ENCODE peak calls at places on chromosomes 6 and 20, in seven cellular contexts. H, T, M, Z, D, B and E are unnamed samples.

GRCh38 chr6:5706094-5707033 is 300.4 kb downstream of the NRN1 start:
- DNase-seq in H (no peak), T (no peak), M (no peak), Z (no peak), D (no peak), B (no peak), E (no peak)

GRCh38 chr6:12749531-12750379 is 33.2 kb downstream of the PHACTR1 start:
- DNase-seq in H (peak), T (no peak), M (no peak), Z (no peak), D (peak), B (no peak), E (no peak)

GRCh38 chr6:40874495-40874894 is 164.5 kb downstream of the UNC5CL start:
- DNase-seq in H (peak), T (no peak), M (no peak), Z (no peak), D (no peak), B (no peak), E (peak)

GRCh38 chr6:63798378-63798777 is 162.8 kb downstream of the PHF3 start:
- DNase-seq in H (no peak), T (no peak), M (no peak), Z (no peak), D (no peak), B (no peak), E (no peak)

GRCh38 chr20:5531318-5532081 is 214.7 kb upstream of the PROKR2 start:
- DNase-seq in H (no peak), T (no peak), M (no peak), Z (no peak), D (no peak), B (no peak), E (no peak)

GRCh38 chr6:35505985-35506384 is 6.7 kb downstream of the TULP1 start:
- DNase-seq in H (no peak), T (no peak), M (no peak), Z (peak), D (peak), B (no peak), E (no peak)

GRCh38 chr6:38034269-38034914 is 214.9 kb downstream of the ZFAND3 start:
- DNase-seq in H (no peak), T (peak), M (peak), Z (no peak), D (no peak), B (no peak), E (peak)

GRCh38 chr6:147389463-147389862 is 119.0 kb upstream of the SAMD5 start:
- DNase-seq in H (no peak), T (no peak), M (no peak), Z (no peak), D (no peak), B (no peak), E (no peak)

GRCh38 chr20:2986466-2986865 is 57.0 kb upstream of the GNRH2 start:
- DNase-seq in H (no peak), T (no peak), M (no peak), Z (no peak), D (no peak), B (no peak), E (no peak)

GRCh38 chr6:72865467-72865866 is 243.6 kb downstream of the KCNQ5 start:
- DNase-seq in H (no peak), T (no peak), M (no peak), Z (no peak), D (no peak), B (no peak), E (peak)

GRCh38 chr20:64069614-64070243 is 6.7 kb downstream of the TCEA2 start:
- DNase-seq in H (peak), T (peak), M (no peak), Z (peak), D (peak), B (no peak), E (peak)

GRCh38 chr6:157714153-157714490 is 108.9 kb upstream of the SNX9 start:
- DNase-seq in H (no peak), T (no peak), M (no peak), Z (no peak), D (no peak), B (no peak), E (peak)

GRCh38 chr20:30910937-30911725 is 346.3 kb upstream of the DEFB115 start:
- DNase-seq in H (no peak), T (no peak), M (no peak), Z (no peak), D (no peak), B (no peak), E (no peak)

GRCh38 chr6:13398421-13398994 is 70.2 kb upstream of the TBC1D7 start:
- DNase-seq in H (no peak), T (no peak), M (no peak), Z (no peak), D (peak), B (no peak), E (no peak)

GRCh38 chr20:12554416-12554815 is 454.4 kb upstream of the SPTLC3 start:
- DNase-seq in H (no peak), T (no peak), M (no peak), Z (no peak), D (no peak), B (no peak), E (no peak)
- TF ChIP-seq JUND in H (no peak), T (no peak), M (no peak), Z (no peak), D (no peak), B (no peak), E (no peak)

GRCh38 chr6:169071394-169071793 is 182.3 kb downstream of the THBS2 start:
- DNase-seq in H (no peak), T (no peak), M (no peak), Z (no peak), D (no peak), B (no peak), E (no peak)

GRCh38 chr6:169073311-169073710 is 180.3 kb downstream of the THBS2 start:
- DNase-seq in H (no peak), T (no peak), M (no peak), Z (no peak), D (no peak), B (no peak), E (no peak)

GRCh38 chr6:169069361-169069760 is 184.3 kb downstream of the THBS2 start:
- DNase-seq in H (no peak), T (no peak), M (no peak), Z (no peak), D (no peak), B (no peak), E (no peak)

GRCh38 chr6:169072127-169073042 is 181.3 kb downstream of the THBS2 start:
- DNase-seq in H (no peak), T (no peak), M (no peak), Z (no peak), D (no peak), B (no peak), E (peak)

DNA sequence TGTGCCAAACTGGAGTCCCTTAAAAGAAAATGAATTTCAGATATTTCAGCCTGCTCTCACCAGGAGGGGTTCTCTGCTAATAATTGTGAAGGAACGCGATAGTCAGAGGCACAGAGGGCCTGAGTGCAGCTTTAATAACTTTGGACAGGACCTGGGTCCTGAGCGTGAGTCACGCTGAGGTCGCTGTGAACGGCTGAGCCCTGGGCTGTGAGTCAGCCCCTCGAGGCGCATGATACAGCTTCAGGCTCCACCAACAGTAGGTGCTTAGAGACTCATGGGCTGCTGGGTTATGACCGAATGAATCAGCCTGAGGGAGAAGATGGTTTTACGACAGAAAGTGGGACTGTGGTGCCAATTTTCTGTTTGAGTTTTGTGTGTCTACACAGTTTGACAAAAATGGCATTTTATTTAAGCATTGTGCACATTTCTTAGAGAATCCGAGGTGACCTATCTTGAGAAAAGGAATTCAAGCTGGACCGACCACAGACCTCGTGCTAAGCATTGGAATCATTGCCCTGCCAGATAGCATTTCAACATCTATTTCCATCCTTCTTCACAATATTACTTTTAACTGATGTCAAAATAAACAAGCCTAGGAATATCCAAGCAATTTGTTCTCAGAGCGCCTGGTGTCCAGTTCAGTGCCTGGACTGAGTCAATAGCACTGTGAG is 183.0 kb downstream of the THBS2 start:
- DNase-seq in H (no peak), T (peak), M (peak), Z (no peak), D (no peak), B (no peak), E (no peak)
- TF ChIP-seq JUND in H (no peak), T (no peak), M (peak), Z (no peak), D (peak), B (no peak), E (no peak)

DNA sequence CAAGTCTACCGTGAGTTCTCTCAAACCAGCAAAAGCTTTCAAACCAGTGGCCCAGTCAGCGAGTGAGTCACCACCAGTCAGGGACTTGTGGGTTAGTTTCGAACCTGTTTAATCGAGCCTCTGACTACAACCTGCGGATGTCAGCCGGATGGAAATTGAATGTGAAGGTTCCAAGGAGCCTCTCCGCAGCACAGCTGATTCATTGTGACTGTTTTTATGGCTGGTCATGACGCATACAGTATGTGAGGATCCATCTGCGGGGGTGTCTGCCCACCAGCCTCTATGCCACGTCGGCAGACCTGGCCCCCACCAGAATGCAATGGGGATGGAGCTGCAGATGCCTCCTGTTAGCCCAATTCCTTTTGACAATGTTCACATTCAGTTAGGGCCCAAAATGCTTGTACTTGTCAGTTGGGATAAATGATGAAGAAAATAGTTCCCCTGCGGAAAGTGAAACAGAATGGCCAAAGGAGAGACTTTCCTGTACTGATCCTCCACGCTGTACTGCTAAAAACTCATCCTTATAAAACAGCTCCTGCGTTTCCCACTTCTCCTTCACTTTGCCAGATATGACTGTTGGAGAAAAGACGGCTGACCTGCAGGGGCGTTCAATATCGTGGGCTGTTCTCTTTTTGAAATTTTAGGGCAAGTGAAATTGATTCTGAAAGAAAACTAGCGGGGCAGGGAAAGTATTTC is 206.6 kb downstream of the TFAP2B start:
- DNase-seq in H (no peak), T (peak), M (no peak), Z (peak), D (no peak), B (no peak), E (no peak)
- TF ChIP-seq JUND in H (peak), T (no peak), M (no peak), Z (peak), D (no peak), B (no peak), E (no peak)

DNA sequence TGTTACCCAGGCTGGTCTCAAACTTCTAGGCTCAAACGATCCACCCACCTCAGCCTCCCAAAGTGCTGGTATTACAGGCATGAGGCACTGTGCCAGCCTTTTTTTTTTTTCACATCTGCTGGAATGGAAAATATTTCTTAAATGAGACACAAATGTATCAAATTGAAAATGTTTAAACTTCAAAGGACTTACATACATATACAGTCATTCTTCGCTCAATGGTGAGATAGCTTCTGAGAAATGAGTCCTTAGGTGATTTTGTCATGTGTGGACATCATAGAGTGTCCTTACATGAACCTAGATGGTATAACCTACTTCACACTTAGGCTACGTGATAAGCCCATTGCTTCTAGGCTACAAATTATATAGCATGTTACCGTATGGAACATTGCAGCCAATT is 43.1 kb downstream of the MICA start:
- DNase-seq in H (no peak), T (no peak), M (no peak), Z (no peak), D (no peak), B (no peak), E (no peak)
- TF ChIP-seq JUND in H (no peak), T (no peak), M (no peak), Z (no peak), D (no peak), B (no peak), E (no peak)

DNA sequence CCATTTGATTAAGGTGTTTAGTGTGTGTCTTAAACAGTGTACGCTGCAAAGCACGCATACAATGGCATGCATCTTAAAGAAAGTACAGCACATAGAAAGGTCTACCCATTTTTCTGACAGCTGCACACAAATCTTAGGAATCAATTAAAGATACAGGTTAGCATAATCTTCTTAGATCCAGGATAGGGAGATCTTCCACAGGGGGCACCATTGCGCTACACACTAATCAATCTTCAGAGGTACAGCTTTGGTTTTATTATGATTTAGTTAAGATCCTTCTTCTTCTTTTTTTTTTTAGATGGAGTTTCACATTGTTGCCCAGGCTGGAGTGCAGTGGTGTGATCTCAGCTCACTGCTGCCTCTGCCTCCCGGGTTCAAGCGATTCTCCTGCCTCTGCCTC is 63.7 kb upstream of the BEND3 start:
- DNase-seq in H (no peak), T (no peak), M (peak), Z (no peak), D (no peak), B (no peak), E (no peak)
- TF ChIP-seq JUND in H (no peak), T (no peak), M (no peak), Z (no peak), D (no peak), B (no peak), E (no peak)

DNA sequence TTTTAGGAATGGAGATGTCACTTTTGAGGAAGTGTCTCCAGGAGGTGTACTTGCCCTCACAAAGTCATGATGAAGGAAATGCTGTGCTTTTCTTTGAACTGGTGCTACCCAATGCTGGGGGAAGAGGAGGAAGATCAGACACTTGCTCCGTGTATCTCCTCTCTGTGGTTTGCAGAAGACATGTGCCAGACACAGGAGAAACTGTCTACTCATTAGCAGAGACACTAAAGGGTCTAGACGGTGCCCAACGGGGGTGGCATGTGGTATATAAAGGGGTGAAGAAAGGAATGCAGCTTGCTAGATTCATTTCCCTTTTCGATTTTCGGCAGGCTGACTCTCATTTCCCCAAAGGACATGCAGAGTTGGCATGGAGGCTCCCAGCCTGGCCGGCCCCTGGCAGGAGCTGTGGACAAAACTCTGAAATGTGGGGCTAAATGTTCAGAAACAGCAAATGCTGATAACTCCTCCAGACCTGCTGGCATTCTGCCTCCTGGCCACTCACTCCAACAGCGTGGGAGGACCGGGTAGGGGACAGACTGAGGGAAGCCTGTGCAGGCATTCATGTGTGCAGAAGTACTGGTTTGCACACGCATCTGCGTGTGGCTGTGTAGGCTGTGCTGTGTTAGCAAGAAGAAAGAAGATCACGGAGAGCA is 59.6 kb upstream of the QKI start:
- DNase-seq in H (no peak), T (no peak), M (no peak), Z (no peak), D (peak), B (peak), E (no peak)
- TF ChIP-seq JUND in H (no peak), T (no peak), M (no peak), Z (no peak), D (no peak), B (no peak), E (no peak)

GRCh38 chr6:148999921-149000589 is 253.2 kb downstream of the UST start:
- DNase-seq in H (peak), T (no peak), M (no peak), Z (no peak), D (no peak), B (no peak), E (no peak)

GRCh38 chr6:149003560-149003959 is 256.7 kb downstream of the UST start:
- DNase-seq in H (no peak), T (no peak), M (no peak), Z (no peak), D (no peak), B (no peak), E (no peak)

GRCh38 chr6:148998704-148999103 is 251.9 kb downstream of the UST start:
- DNase-seq in H (peak), T (no peak), M (no peak), Z (no peak), D (no peak), B (no peak), E (no peak)

GRCh38 chr6:148999501-148999900 is 252.7 kb downstream of the UST start:
- DNase-seq in H (no peak), T (no peak), M (no peak), Z (no peak), D (no peak), B (no peak), E (no peak)

DNA sequence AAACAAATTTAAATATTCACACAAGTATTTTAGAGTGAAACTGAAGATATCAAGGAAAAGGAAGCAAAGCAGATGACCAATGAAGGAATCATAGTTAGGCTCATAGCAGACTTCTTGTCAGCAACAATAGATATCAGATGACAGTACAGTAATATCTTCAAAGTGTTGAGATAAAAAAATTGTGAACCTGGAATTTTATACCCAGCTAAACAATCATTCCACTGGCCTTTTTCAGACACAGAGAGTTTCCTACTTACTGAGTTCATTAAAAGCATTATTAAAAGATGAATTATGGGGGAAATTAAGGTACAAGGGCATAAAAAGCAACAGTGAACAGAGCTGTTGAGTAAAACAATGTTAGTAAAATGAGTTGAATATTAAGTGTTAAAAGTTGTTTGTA is 254.6 kb downstream of the UST start:
- DNase-seq in H (no peak), T (no peak), M (no peak), Z (no peak), D (no peak), B (no peak), E (no peak)
- TF ChIP-seq JUND in H (no peak), T (no peak), M (no peak), Z (no peak), D (no peak), B (no peak), E (no peak)

DNA sequence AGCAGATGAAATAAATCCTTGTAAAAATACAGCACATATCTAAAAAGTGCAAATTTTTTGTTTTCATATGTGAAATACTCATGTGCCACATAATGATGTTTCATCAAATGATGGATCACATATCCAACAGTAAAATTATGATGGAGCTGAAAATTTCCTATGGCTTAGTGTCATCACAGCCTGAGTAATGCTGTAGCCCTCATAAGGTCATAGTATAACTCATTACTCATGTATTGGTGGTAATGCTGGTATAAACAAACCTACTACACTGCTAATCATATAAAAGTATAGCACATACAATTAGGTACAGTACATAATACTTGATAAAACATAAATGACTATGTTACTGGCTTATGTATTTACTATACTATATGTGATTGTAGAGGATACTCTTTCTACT is 12.9 kb downstream of the TSPYL1 start:
- DNase-seq in H (no peak), T (no peak), M (no peak), Z (no peak), D (no peak), B (no peak), E (no peak)
- TF ChIP-seq JUND in H (no peak), T (no peak), M (no peak), Z (no peak), D (no peak), B (no peak), E (no peak)

DNA sequence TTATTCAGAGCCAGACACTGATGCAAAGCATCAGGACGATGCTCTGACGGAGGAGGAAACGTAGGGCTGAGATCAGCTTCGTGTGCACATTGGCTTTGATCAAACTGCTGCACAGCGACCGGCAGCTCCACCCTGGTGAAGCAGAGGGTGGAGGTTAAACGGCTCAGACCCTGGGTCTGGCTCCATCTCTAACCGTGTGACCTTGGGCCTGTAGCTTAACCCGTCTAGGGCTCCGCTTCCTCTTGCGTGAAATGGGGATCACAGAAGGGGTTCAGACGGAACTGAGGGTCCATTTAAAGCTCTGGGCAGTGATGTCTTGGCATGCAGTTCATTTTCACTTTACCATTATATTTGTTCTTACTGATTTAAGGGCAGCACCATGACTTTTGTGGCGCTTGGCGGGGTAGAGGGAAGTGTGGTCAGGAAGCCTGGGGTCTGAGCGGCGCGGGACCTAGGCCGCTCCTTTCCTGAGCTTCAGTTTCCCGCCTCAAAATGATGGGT is 639 bp downstream of the RBL1 start:
- DNase-seq in H (no peak), T (peak), M (no peak), Z (peak), D (peak), B (no peak), E (no peak)
- TF ChIP-seq JUND in H (no peak), T (no peak), M (no peak), Z (no peak), D (no peak), B (no peak), E (no peak)